ENCODE peak calls at places on chromosome 12, in ten cellular contexts. One of them, this sample, is unnamed. For H3K36me3, the result is how much of the 10 kb centered on the place peaks cover.

GRCh38 chr12:565589-566105 is 97.6 kb downstream of the NINJ2 start:
- DNase-seq in adrenal gland: no peak
- DNase-seq in MM.1S: no peak
- DNase-seq in tibial nerve: no peak
- DNase-seq in stomach: no peak
- DNase-seq in astrocyte: no peak
- DNase-seq in pancreas: no peak
- DNase-seq in breast epithelium: no peak
- DNase-seq in cardiac muscle cell: no peak
- DNase-seq in OCI-LY7: no peak
- DNase-seq in this sample: no peak

GRCh38 chr12:124422142-124422569 is 127.3 kb downstream of the RFLNA start:
- DNase-seq in adrenal gland: no peak
- DNase-seq in MM.1S: no peak
- DNase-seq in tibial nerve: no peak
- DNase-seq in stomach: peak
- DNase-seq in astrocyte: no peak
- DNase-seq in pancreas: peak
- DNase-seq in breast epithelium: peak
- DNase-seq in cardiac muscle cell: no peak
- DNase-seq in OCI-LY7: no peak
- DNase-seq in this sample: no peak

GRCh38 chr12:53476769-53477209 is 22.5 kb downstream of the MAP3K12 start:
- DNase-seq in adrenal gland: no peak
- DNase-seq in MM.1S: peak
- DNase-seq in tibial nerve: no peak
- DNase-seq in stomach: no peak
- DNase-seq in astrocyte: no peak
- DNase-seq in pancreas: no peak
- DNase-seq in breast epithelium: no peak
- DNase-seq in cardiac muscle cell: peak
- DNase-seq in OCI-LY7: peak
- DNase-seq in this sample: no peak

GRCh38 chr12:2683283-2684025 is 111.3 kb upstream of the FKBP4 start:
- DNase-seq in adrenal gland: no peak
- DNase-seq in MM.1S: no peak
- DNase-seq in tibial nerve: no peak
- DNase-seq in stomach: no peak
- DNase-seq in astrocyte: no peak
- DNase-seq in pancreas: no peak
- DNase-seq in breast epithelium: no peak
- DNase-seq in cardiac muscle cell: no peak
- DNase-seq in OCI-LY7: no peak
- DNase-seq in this sample: no peak

GRCh38 chr12:79737875-79738718 is 47.3 kb upstream of the PAWR start:
- DNase-seq in adrenal gland: peak
- DNase-seq in MM.1S: peak
- DNase-seq in tibial nerve: no peak
- DNase-seq in stomach: peak
- DNase-seq in astrocyte: peak
- DNase-seq in pancreas: peak
- DNase-seq in breast epithelium: no peak
- DNase-seq in cardiac muscle cell: peak
- DNase-seq in OCI-LY7: peak
- DNase-seq in this sample: peak

GRCh38 chr12:113208041-113208934 is 13.0 kb upstream of the TPCN1 start:
- DNase-seq in adrenal gland: no peak
- DNase-seq in MM.1S: peak
- DNase-seq in tibial nerve: no peak
- DNase-seq in stomach: peak
- DNase-seq in astrocyte: no peak
- DNase-seq in pancreas: peak
- DNase-seq in breast epithelium: no peak
- DNase-seq in cardiac muscle cell: no peak
- DNase-seq in OCI-LY7: peak
- DNase-seq in this sample: no peak

GRCh38 chr12:97235102-97235501 is 227.5 kb upstream of the RMST start:
- DNase-seq in adrenal gland: no peak
- DNase-seq in MM.1S: no peak
- DNase-seq in tibial nerve: no peak
- DNase-seq in stomach: no peak
- DNase-seq in astrocyte: no peak
- DNase-seq in pancreas: no peak
- DNase-seq in breast epithelium: no peak
- DNase-seq in cardiac muscle cell: no peak
- DNase-seq in OCI-LY7: no peak
- DNase-seq in this sample: no peak

GRCh38 chr12:13376627-13377373 is 180.3 kb downstream of the EMP1 start:
- DNase-seq in adrenal gland: no peak
- DNase-seq in MM.1S: no peak
- DNase-seq in tibial nerve: no peak
- DNase-seq in stomach: peak
- DNase-seq in astrocyte: no peak
- DNase-seq in pancreas: no peak
- DNase-seq in breast epithelium: no peak
- DNase-seq in cardiac muscle cell: no peak
- DNase-seq in OCI-LY7: no peak
- DNase-seq in this sample: peak

GRCh38 chr12:115895247-115895646 is 382.2 kb downstream of the MED13L start:
- DNase-seq in adrenal gland: no peak
- DNase-seq in MM.1S: no peak
- DNase-seq in tibial nerve: no peak
- DNase-seq in stomach: no peak
- DNase-seq in astrocyte: no peak
- DNase-seq in pancreas: no peak
- DNase-seq in breast epithelium: no peak
- DNase-seq in cardiac muscle cell: no peak
- DNase-seq in OCI-LY7: no peak
- DNase-seq in this sample: no peak

GRCh38 chr12:116336542-116337065 is 59.1 kb upstream of the MED13L start:
- DNase-seq in adrenal gland: no peak
- DNase-seq in MM.1S: no peak
- DNase-seq in tibial nerve: no peak
- DNase-seq in stomach: peak
- DNase-seq in astrocyte: peak
- DNase-seq in pancreas: no peak
- DNase-seq in breast epithelium: no peak
- DNase-seq in cardiac muscle cell: no peak
- DNase-seq in OCI-LY7: no peak
- DNase-seq in this sample: peak

GRCh38 chr12:89280833-89281533 is 71.3 kb downstream of the DUSP6 start:
- DNase-seq in adrenal gland: no peak
- DNase-seq in MM.1S: peak
- DNase-seq in tibial nerve: no peak
- DNase-seq in stomach: no peak
- DNase-seq in astrocyte: no peak
- DNase-seq in pancreas: no peak
- DNase-seq in breast epithelium: no peak
- DNase-seq in cardiac muscle cell: no peak
- DNase-seq in OCI-LY7: no peak
- DNase-seq in this sample: no peak

GRCh38 chr12:131223791-131224567 is 270.3 kb downstream of the ADGRD1 start:
- DNase-seq in adrenal gland: no peak
- DNase-seq in MM.1S: no peak
- DNase-seq in tibial nerve: no peak
- DNase-seq in stomach: no peak
- DNase-seq in astrocyte: no peak
- DNase-seq in pancreas: no peak
- DNase-seq in breast epithelium: no peak
- DNase-seq in cardiac muscle cell: no peak
- DNase-seq in OCI-LY7: peak
- DNase-seq in this sample: no peak
- TF ChIP-seq CTCF in adrenal gland: no peak
- TF ChIP-seq CTCF in MM.1S: no peak
- TF ChIP-seq CTCF in tibial nerve: no peak
- TF ChIP-seq CTCF in stomach: no peak
- TF ChIP-seq CTCF in astrocyte: no peak
- TF ChIP-seq CTCF in pancreas: no peak
- TF ChIP-seq CTCF in breast epithelium: no peak
- TF ChIP-seq CTCF in cardiac muscle cell: no peak
- TF ChIP-seq CTCF in OCI-LY7: no peak
- TF ChIP-seq CTCF in this sample: no peak

GRCh38 chr12:132202929-132203721 is 58.9 kb downstream of the NOC4L start:
- DNase-seq in adrenal gland: no peak
- DNase-seq in MM.1S: no peak
- DNase-seq in tibial nerve: no peak
- DNase-seq in stomach: no peak
- DNase-seq in astrocyte: no peak
- DNase-seq in pancreas: no peak
- DNase-seq in breast epithelium: no peak
- DNase-seq in cardiac muscle cell: no peak
- DNase-seq in OCI-LY7: no peak
- DNase-seq in this sample: no peak

GRCh38 chr12:132205271-132206092 is 61.2 kb downstream of the NOC4L start:
- DNase-seq in adrenal gland: no peak
- DNase-seq in MM.1S: no peak
- DNase-seq in tibial nerve: no peak
- DNase-seq in stomach: no peak
- DNase-seq in astrocyte: no peak
- DNase-seq in pancreas: no peak
- DNase-seq in breast epithelium: no peak
- DNase-seq in cardiac muscle cell: peak
- DNase-seq in OCI-LY7: no peak
- DNase-seq in this sample: no peak

GRCh38 chr12:132204064-132204821 is 60.0 kb downstream of the NOC4L start:
- DNase-seq in adrenal gland: no peak
- DNase-seq in MM.1S: no peak
- DNase-seq in tibial nerve: no peak
- DNase-seq in stomach: no peak
- DNase-seq in astrocyte: peak
- DNase-seq in pancreas: no peak
- DNase-seq in breast epithelium: no peak
- DNase-seq in cardiac muscle cell: no peak
- DNase-seq in OCI-LY7: no peak
- DNase-seq in this sample: no peak

GRCh38 chr12:132206093-132206434 is 61.8 kb downstream of the NOC4L start:
- DNase-seq in adrenal gland: no peak
- DNase-seq in MM.1S: no peak
- DNase-seq in tibial nerve: no peak
- DNase-seq in stomach: no peak
- DNase-seq in astrocyte: no peak
- DNase-seq in pancreas: no peak
- DNase-seq in breast epithelium: no peak
- DNase-seq in cardiac muscle cell: no peak
- DNase-seq in OCI-LY7: no peak
- DNase-seq in this sample: no peak

DNA sequence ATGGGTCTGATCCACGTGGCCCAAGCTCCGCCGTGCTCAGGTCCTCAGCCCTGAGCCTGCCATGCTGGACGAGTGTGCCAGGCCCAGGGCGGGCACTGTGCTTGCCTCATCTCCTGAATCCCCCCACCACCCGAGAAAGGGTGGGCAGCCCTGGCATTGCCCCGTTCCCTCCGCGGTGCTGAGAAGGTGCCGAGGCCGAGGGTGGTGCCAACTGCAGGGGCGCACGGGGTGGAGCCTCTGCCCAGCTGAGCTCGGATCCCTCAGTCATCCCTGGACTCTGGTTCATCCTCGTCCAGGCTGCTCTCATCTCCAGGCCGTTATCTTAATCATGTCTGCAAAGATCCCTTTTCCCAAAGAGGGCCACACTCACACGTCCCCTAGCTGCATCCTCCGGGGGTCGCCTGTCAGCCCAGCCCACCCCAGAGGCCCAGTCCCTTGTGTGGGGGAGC is 60.6 kb downstream of the NOC4L start:
- DNase-seq in adrenal gland: no peak
- DNase-seq in MM.1S: no peak
- DNase-seq in tibial nerve: no peak
- DNase-seq in stomach: no peak
- DNase-seq in astrocyte: no peak
- DNase-seq in pancreas: no peak
- DNase-seq in breast epithelium: no peak
- DNase-seq in cardiac muscle cell: no peak
- DNase-seq in OCI-LY7: no peak
- DNase-seq in this sample: no peak
- H3K36me3 ChIP-seq in adrenal gland: under half
- H3K36me3 ChIP-seq in MM.1S: under half
- H3K36me3 ChIP-seq in tibial nerve: under half
- H3K36me3 ChIP-seq in stomach: under half
- H3K36me3 ChIP-seq in astrocyte: under half
- H3K36me3 ChIP-seq in pancreas: under half
- H3K36me3 ChIP-seq in breast epithelium: under half
- H3K36me3 ChIP-seq in cardiac muscle cell: under half
- H3K36me3 ChIP-seq in OCI-LY7: under half
- H3K36me3 ChIP-seq in this sample: under half

GRCh38 chr12:125734137-125734536 is 668.9 kb downstream of the AACS start:
- DNase-seq in adrenal gland: no peak
- DNase-seq in MM.1S: peak
- DNase-seq in tibial nerve: no peak
- DNase-seq in stomach: no peak
- DNase-seq in astrocyte: no peak
- DNase-seq in pancreas: no peak
- DNase-seq in breast epithelium: no peak
- DNase-seq in cardiac muscle cell: no peak
- DNase-seq in OCI-LY7: peak
- DNase-seq in this sample: no peak
- TF ChIP-seq CTCF in adrenal gland: no peak
- TF ChIP-seq CTCF in MM.1S: peak
- TF ChIP-seq CTCF in tibial nerve: no peak
- TF ChIP-seq CTCF in stomach: no peak
- TF ChIP-seq CTCF in astrocyte: no peak
- TF ChIP-seq CTCF in pancreas: no peak
- TF ChIP-seq CTCF in breast epithelium: no peak
- TF ChIP-seq CTCF in cardiac muscle cell: no peak
- TF ChIP-seq CTCF in OCI-LY7: peak
- TF ChIP-seq CTCF in this sample: no peak

GRCh38 chr12:6842075-6842474 is 1.4 kb downstream of the GNB3 start:
- DNase-seq in adrenal gland: no peak
- DNase-seq in MM.1S: no peak
- DNase-seq in tibial nerve: no peak
- DNase-seq in stomach: peak
- DNase-seq in astrocyte: no peak
- DNase-seq in pancreas: no peak
- DNase-seq in breast epithelium: no peak
- DNase-seq in cardiac muscle cell: no peak
- DNase-seq in OCI-LY7: no peak
- DNase-seq in this sample: no peak

GRCh38 chr12:6839482-6840201 is 1.1 kb upstream of the GNB3 start:
- DNase-seq in adrenal gland: no peak
- DNase-seq in MM.1S: peak
- DNase-seq in tibial nerve: no peak
- DNase-seq in stomach: peak
- DNase-seq in astrocyte: no peak
- DNase-seq in pancreas: no peak
- DNase-seq in breast epithelium: no peak
- DNase-seq in cardiac muscle cell: no peak
- DNase-seq in OCI-LY7: peak
- DNase-seq in this sample: no peak

GRCh38 chr12:6838854-6839253 is 1.9 kb upstream of the GNB3 start:
- DNase-seq in adrenal gland: no peak
- DNase-seq in MM.1S: no peak
- DNase-seq in tibial nerve: no peak
- DNase-seq in stomach: no peak
- DNase-seq in astrocyte: no peak
- DNase-seq in pancreas: no peak
- DNase-seq in breast epithelium: no peak
- DNase-seq in cardiac muscle cell: no peak
- DNase-seq in OCI-LY7: no peak
- DNase-seq in this sample: no peak

GRCh38 chr12:6841139-6841515 is 402 bp downstream of the GNB3 start:
- DNase-seq in adrenal gland: no peak
- DNase-seq in MM.1S: no peak
- DNase-seq in tibial nerve: no peak
- DNase-seq in stomach: no peak
- DNase-seq in astrocyte: no peak
- DNase-seq in pancreas: no peak
- DNase-seq in breast epithelium: no peak
- DNase-seq in cardiac muscle cell: no peak
- DNase-seq in OCI-LY7: no peak
- DNase-seq in this sample: no peak

GRCh38 chr12:6840428-6841138 is at the start of gene GNB3:
- DNase-seq in adrenal gland: no peak
- DNase-seq in MM.1S: no peak
- DNase-seq in tibial nerve: no peak
- DNase-seq in stomach: no peak
- DNase-seq in astrocyte: no peak
- DNase-seq in pancreas: no peak
- DNase-seq in breast epithelium: no peak
- DNase-seq in cardiac muscle cell: no peak
- DNase-seq in OCI-LY7: peak
- DNase-seq in this sample: no peak
- H3K36me3 ChIP-seq in adrenal gland: under half
- H3K36me3 ChIP-seq in MM.1S: under half
- H3K36me3 ChIP-seq in tibial nerve: under half
- H3K36me3 ChIP-seq in stomach: half or more
- H3K36me3 ChIP-seq in astrocyte: under half
- H3K36me3 ChIP-seq in pancreas: under half
- H3K36me3 ChIP-seq in breast epithelium: under half
- H3K36me3 ChIP-seq in cardiac muscle cell: under half
- H3K36me3 ChIP-seq in OCI-LY7: under half
- H3K36me3 ChIP-seq in this sample: under half